ENCODE peak calls at places on chromosomes 16 and 17, in ten cellular contexts. A is NCI-H226; P is NCI-H774; E is CD4-positive, CD25-positive, alpha-beta regulatory T cell; H is activated CD8-positive, alpha-beta memory T cell treated with anti-CD3 and anti-CD28 coated beads for 1 hour; G is CD4-positive, alpha-beta T cell; S is lower leg skin; I is C1 segment of cervical spinal cord; K is HS-5; V is naive thymus-derived CD8-positive, alpha-beta T cell. N is an unnamed sample.

GRCh38 chr16:4648917-4649316 is 24.3 kb downstream of the MGRN1 start:
- DNase-seq in A (no peak), P (no peak), E (no peak), H (no peak), G (no peak), S (no peak), I (no peak), K (no peak), V (no peak), N (no peak)

GRCh38 chr16:54242199-54242598 is 44.4 kb downstream of the IRX3 start:
- DNase-seq in A (peak), P (no peak), E (no peak), H (no peak), G (no peak), S (no peak), I (no peak), K (no peak), V (no peak), N (no peak)

GRCh38 chr17:79933863-79934652 is 94.8 kb upstream of the CBX4 start:
- DNase-seq in A (no peak), P (peak), E (no peak), H (no peak), G (no peak), S (no peak), I (no peak), K (no peak), V (no peak), N (no peak)

GRCh38 chr16:30929167-30929566 is 5.8 kb downstream of the FBXL19 start:
- DNase-seq in A (no peak), P (no peak), E (no peak), H (no peak), G (no peak), S (no peak), I (no peak), K (no peak), V (no peak), N (no peak)

GRCh38 chr16:78605548-78606097 is 506.2 kb downstream of the WWOX start:
- DNase-seq in A (no peak), P (no peak), E (no peak), H (no peak), G (no peak), S (no peak), I (no peak), K (no peak), V (no peak), N (no peak)

GRCh38 chr16:85460983-85461813 is 151.9 kb upstream of the GSE1 start:
- DNase-seq in A (peak), P (no peak), E (no peak), H (no peak), G (no peak), S (no peak), I (no peak), K (no peak), V (no peak), N (no peak)

GRCh38 chr17:72502111-72502939 is 381.5 kb downstream of the SOX9 start:
- DNase-seq in A (no peak), P (no peak), E (no peak), H (no peak), G (no peak), S (no peak), I (no peak), K (no peak), V (no peak), N (no peak)

GRCh38 chr16:85393674-85394510 is 219.2 kb upstream of the GSE1 start:
- DNase-seq in A (no peak), P (no peak), E (peak), H (peak), G (peak), S (no peak), I (no peak), K (no peak), V (peak), N (no peak)

GRCh38 chr17:21285164-21286065 is 904 bp downstream of the MAP2K3 start:
- DNase-seq in A (peak), P (no peak), E (no peak), H (no peak), G (no peak), S (no peak), I (no peak), K (no peak), V (no peak), N (no peak)

GRCh38 chr16:12361016-12361415 is 384.5 kb downstream of the SNX29 start:
- DNase-seq in A (no peak), P (no peak), E (no peak), H (no peak), G (no peak), S (no peak), I (no peak), K (no peak), V (no peak), N (no peak)

GRCh38 chr17:301681-302299 is 50.8 kb downstream of the RPH3AL start:
- DNase-seq in A (no peak), P (no peak), E (no peak), H (no peak), G (no peak), S (no peak), I (no peak), K (no peak), V (no peak), N (no peak)

GRCh38 chr16:50845296-50845695 is 103.4 kb downstream of the CYLD start:
- DNase-seq in A (no peak), P (no peak), E (no peak), H (no peak), G (no peak), S (no peak), I (no peak), K (no peak), V (no peak), N (no peak)

GRCh38 chr16:82653550-82654511 is 27.1 kb downstream of the CDH13 start:
- DNase-seq in A (peak), P (no peak), E (peak), H (peak), G (peak), S (no peak), I (no peak), K (peak), V (peak), N (peak)

GRCh38 chr17:79046501-79047280 is 22.7 kb downstream of the C1QTNF1 start:
- DNase-seq in A (no peak), P (no peak), E (no peak), H (no peak), G (no peak), S (no peak), I (no peak), K (no peak), V (no peak), N (no peak)

GRCh38 chr17:79272666-79273219 is 198.1 kb downstream of the ENGASE start:
- DNase-seq in A (no peak), P (no peak), E (no peak), H (no peak), G (no peak), S (no peak), I (no peak), K (peak), V (no peak), N (no peak)

GRCh38 chr17:56045907-56046306 is 107.4 kb upstream of the ANKFN1 start:
- DNase-seq in A (no peak), P (no peak), E (no peak), H (no peak), G (no peak), S (no peak), I (no peak), K (no peak), V (no peak), N (no peak)

GRCh38 chr17:5434984-5435383 is 4.0 kb downstream of the C1QBP start:
- DNase-seq in A (no peak), P (no peak), E (no peak), H (no peak), G (no peak), S (no peak), I (no peak), K (no peak), V (no peak), N (no peak)

GRCh38 chr16:68075980-68076379 is 9.2 kb upstream of the NFATC3 start:
- DNase-seq in A (no peak), P (no peak), E (no peak), H (no peak), G (no peak), S (no peak), I (no peak), K (no peak), V (no peak), N (no peak)

GRCh38 chr17:18187816-18188761 is 4.5 kb downstream of the ALKBH5 start:
- DNase-seq in A (no peak), P (no peak), E (no peak), H (no peak), G (no peak), S (no peak), I (no peak), K (no peak), V (no peak), N (no peak)

GRCh38 chr16:20868890-20869289 is 31.3 kb downstream of the DCUN1D3 start:
- DNase-seq in A (peak), P (no peak), E (no peak), H (no peak), G (no peak), S (peak), I (peak), K (no peak), V (no peak), N (no peak)

GRCh38 chr16:69494993-69495392 is 70.6 kb downstream of the CYB5B start:
- DNase-seq in A (no peak), P (no peak), E (no peak), H (peak), G (no peak), S (no peak), I (no peak), K (no peak), V (no peak), N (no peak)

GRCh38 chr17:57215317-57215716 is 41.0 kb upstream of the MSI2 start:
- DNase-seq in A (no peak), P (no peak), E (no peak), H (no peak), G (no peak), S (peak), I (no peak), K (no peak), V (no peak), N (no peak)

GRCh38 chr17:18247613-18248001 is 10.9 kb downstream of the FLII start:
- DNase-seq in A (peak), P (no peak), E (no peak), H (no peak), G (no peak), S (no peak), I (no peak), K (no peak), V (no peak), N (no peak)

GRCh38 chr16:86085161-86085611 is 186.2 kb downstream of the IRF8 start:
- DNase-seq in A (no peak), P (no peak), E (no peak), H (no peak), G (no peak), S (no peak), I (no peak), K (no peak), V (no peak), N (no peak)

GRCh38 chr17:42194133-42194899 is at the start of gene GHDC:
- DNase-seq in A (peak), P (peak), E (peak), H (peak), G (peak), S (peak), I (peak), K (no peak), V (peak), N (no peak)

GRCh38 chr17:77329741-77330531 is 189.2 kb downstream of the SEC14L1 start:
- DNase-seq in A (no peak), P (no peak), E (no peak), H (no peak), G (no peak), S (no peak), I (no peak), K (no peak), V (no peak), N (no peak)

GRCh38 chr17:15651583-15652110 is 32.1 kb upstream of the FBXW10B start:
- DNase-seq in A (peak), P (peak), E (no peak), H (no peak), G (peak), S (peak), I (peak), K (peak), V (no peak), N (peak)

GRCh38 chr17:51743477-51743876 is 415.0 kb downstream of the CA10 start:
- DNase-seq in A (no peak), P (no peak), E (no peak), H (no peak), G (no peak), S (no peak), I (no peak), K (no peak), V (no peak), N (no peak)

GRCh38 chr17:164536-165235 is 16.8 kb downstream of the DOC2B start:
- DNase-seq in A (no peak), P (no peak), E (no peak), H (peak), G (no peak), S (no peak), I (peak), K (no peak), V (peak), N (no peak)

GRCh38 chr17:54900457-54901229 is at the start of gene TOM1L1:
- DNase-seq in A (peak), P (peak), E (no peak), H (no peak), G (no peak), S (peak), I (peak), K (peak), V (no peak), N (no peak)

GRCh38 chr17:28196637-28197036 is 122.4 kb upstream of the TMEM97 start:
- DNase-seq in A (no peak), P (no peak), E (no peak), H (no peak), G (no peak), S (no peak), I (no peak), K (no peak), V (no peak), N (no peak)

GRCh38 chr16:54178491-54178976 is 108.1 kb downstream of the IRX3 start:
- DNase-seq in A (no peak), P (no peak), E (no peak), H (no peak), G (no peak), S (no peak), I (no peak), K (no peak), V (no peak), N (no peak)

GRCh38 chr16:1272453-1273198 is 16.8 kb downstream of the TPSD1 start:
- DNase-seq in A (no peak), P (no peak), E (no peak), H (no peak), G (no peak), S (no peak), I (no peak), K (no peak), V (no peak), N (no peak)

GRCh38 chr17:67619555-67619954 is 98.2 kb upstream of the NOL11 start:
- DNase-seq in A (no peak), P (no peak), E (no peak), H (no peak), G (no peak), S (no peak), I (no peak), K (no peak), V (no peak), N (no peak)

GRCh38 chr17:62641101-62641500 is 13.6 kb downstream of the MRC2 start:
- DNase-seq in A (no peak), P (no peak), E (no peak), H (no peak), G (no peak), S (no peak), I (no peak), K (no peak), V (no peak), N (no peak)